ENCODE peak calls at places on chromosomes 7 and 10, in six cellular contexts. K, W, R, L, T and V are unnamed samples.

GRCh38 chr7:122463631-122464030 is 159.1 kb upstream of the FEZF1 start:
- DNase-seq in K (no peak), W (no peak), R (no peak), L (no peak), T (no peak), V (no peak)

GRCh38 chr7:127189074-127189473 is 63.7 kb downstream of the GRM8 start:
- DNase-seq in K (no peak), W (no peak), R (no peak), L (no peak), T (no peak), V (no peak)

GRCh38 chr7:44978511-44979366 is at the start of gene MYO1G:
- DNase-seq in K (peak), W (peak), R (no peak), L (no peak), T (no peak), V (no peak)

GRCh38 chr7:156640949-156641485 is 443 bp downstream of the RNF32 start:
- DNase-seq in K (no peak), W (peak), R (no peak), L (peak), T (no peak), V (no peak)

GRCh38 chr10:126661841-126662520 is 8.5 kb downstream of the C10orf90 start:
- DNase-seq in K (no peak), W (no peak), R (no peak), L (no peak), T (no peak), V (no peak)

GRCh38 chr7:158655931-158656441 is 48.6 kb downstream of the NCAPG2 start:
- DNase-seq in K (no peak), W (no peak), R (no peak), L (no peak), T (no peak), V (no peak)

GRCh38 chr10:114541081-114541833 is 116.8 kb downstream of the ABLIM1 start:
- DNase-seq in K (peak), W (peak), R (no peak), L (no peak), T (peak), V (no peak)

GRCh38 chr7:12942599-12942998 is 255.2 kb downstream of the ARL4A start:
- DNase-seq in K (no peak), W (no peak), R (no peak), L (no peak), T (no peak), V (no peak)

GRCh38 chr10:86090807-86091206 is 275.8 kb downstream of the GRID1 start:
- DNase-seq in K (no peak), W (no peak), R (no peak), L (no peak), T (no peak), V (no peak)

GRCh38 chr10:72322280-72323058 is 32.2 kb downstream of the DNAJB12 start:
- DNase-seq in K (peak), W (no peak), R (no peak), L (peak), T (no peak), V (no peak)

GRCh38 chr7:72709909-72710308 is 118.1 kb downstream of the TYW1B start:
- DNase-seq in K (no peak), W (no peak), R (no peak), L (no peak), T (no peak), V (no peak)

GRCh38 chr10:64450312-64450711 is 929.1 kb downstream of the REEP3 start:
- DNase-seq in K (no peak), W (no peak), R (no peak), L (no peak), T (no peak), V (no peak)

GRCh38 chr7:116173051-116174028 is 37.0 kb upstream of the TES start:
- DNase-seq in K (peak), W (peak), R (peak), L (peak), T (no peak), V (peak)

GRCh38 chr7:36633377-36633776 is 90.9 kb downstream of the AOAH start:
- DNase-seq in K (no peak), W (no peak), R (no peak), L (no peak), T (no peak), V (no peak)

GRCh38 chr7:106768324-106768751 is 96.7 kb upstream of the PIK3CG start:
- DNase-seq in K (no peak), W (no peak), R (no peak), L (no peak), T (peak), V (no peak)

GRCh38 chr10:10830316-10831061 is 187.2 kb upstream of the CELF2 start:
- DNase-seq in K (no peak), W (no peak), R (no peak), L (no peak), T (peak), V (no peak)

GRCh38 chr10:15324113-15324512 is 47.0 kb downstream of the FAM171A1 start:
- DNase-seq in K (no peak), W (no peak), R (no peak), L (no peak), T (no peak), V (no peak)

GRCh38 chr10:78173360-78174020 is 139.8 kb downstream of the RPS24 start:
- DNase-seq in K (no peak), W (no peak), R (no peak), L (no peak), T (no peak), V (no peak)

GRCh38 chr7:2632717-2633537 is 1.1 kb downstream of the TTYH3 start:
- DNase-seq in K (peak), W (peak), R (no peak), L (peak), T (no peak), V (peak)

GRCh38 chr7:37832194-37832593 is 16.2 kb upstream of the NME8 start:
- DNase-seq in K (no peak), W (no peak), R (no peak), L (peak), T (no peak), V (no peak)

GRCh38 chr7:98163704-98164478 is 47.3 kb upstream of the BHLHA15 start:
- DNase-seq in K (no peak), W (no peak), R (no peak), L (no peak), T (no peak), V (peak)

GRCh38 chr10:83078160-83078559 is 1061.1 kb upstream of the GHITM start:
- DNase-seq in K (no peak), W (no peak), R (no peak), L (no peak), T (no peak), V (no peak)

GRCh38 chr10:33139191-33139646 is 181.2 kb upstream of the ITGB1 start:
- DNase-seq in K (peak), W (peak), R (no peak), L (no peak), T (no peak), V (no peak)

GRCh38 chr7:8783229-8783628 is 349.8 kb downstream of the NXPH1 start:
- DNase-seq in K (no peak), W (no peak), R (no peak), L (no peak), T (no peak), V (no peak)

GRCh38 chr7:30459591-30460245 is 18.9 kb downstream of the NOD1 start:
- DNase-seq in K (no peak), W (no peak), R (no peak), L (peak), T (peak), V (no peak)

GRCh38 chr7:70006411-70006920 is 408.2 kb downstream of the AUTS2 start:
- DNase-seq in K (no peak), W (peak), R (no peak), L (no peak), T (no peak), V (no peak)